ENCODE peak calls at places on chromosomes 5 and 9, in eight cellular contexts. M is activated CD4-positive, alpha-beta T cell treated with anti-CD3 and anti-CD28 coated beads, Interleukin-2, amount 10 ng/mL, durations not matched to agents 7 days and 5 days; Q is H9; G is A549; V is fibroblast of pulmonary artery; F is AG10803; K is heart right ventricle; U is SJSA1. O is an unnamed sample.

GRCh38 chr9:109281518-109281917 is 39.3 kb downstream of the EPB41L4B start:
- DNase-seq in M (no peak), Q (no peak), G (no peak), V (no peak), F (no peak), K (no peak), U (no peak), O (no peak)

GRCh38 chr5:76393035-76393680 is 9.9 kb upstream of the IQGAP2 start:
- DNase-seq in M (peak; percentile 49), Q (no peak), G (no peak), V (no peak), F (no peak), K (no peak), U (no peak), O (peak; percentile 43)

GRCh38 chr5:17431272-17432050 is 66.6 kb upstream of the TAF11L2 start:
- DNase-seq in M (no peak), Q (no peak), G (no peak), V (no peak), F (no peak), K (no peak), U (no peak), O (no peak)

GRCh38 chr5:131252824-131253171 is 11.1 kb upstream of the CDC42SE2 start:
- DNase-seq in M (peak; percentile 87), Q (no peak), G (no peak), V (no peak), F (no peak), K (peak; percentile 34), U (no peak), O (peak; percentile 83)

GRCh38 chr9:125646222-125647100 is 60.5 kb downstream of the MAPKAP1 start:
- DNase-seq in M (peak; percentile 12), Q (no peak), G (no peak), V (no peak), F (peak; percentile 54), K (no peak), U (no peak), O (peak; percentile 35)

GRCh38 chr9:128124873-128125574 is 2.5 kb downstream of the PTGES2 start:
- DNase-seq in M (peak; percentile 53), Q (peak; percentile 88), G (peak; percentile 33), V (peak; percentile 63), F (peak; percentile 49), K (peak; percentile 62), U (peak; percentile 21), O (no peak)

GRCh38 chr5:132495672-132496630 is 5.4 kb upstream of the IRF1 start:
- DNase-seq in M (peak; percentile 96), Q (peak; percentile 98), G (peak; percentile 91), V (peak; percentile 95), F (peak; percentile 86), K (peak; percentile 93), U (peak; percentile 93), O (peak; percentile 75)

GRCh38 chr9:100086097-100086496 is 12.7 kb downstream of the ERP44 start:
- DNase-seq in M (no peak), Q (no peak), G (no peak), V (no peak), F (no peak), K (no peak), U (no peak), O (no peak)

GRCh38 chr9:126720661-126721530 is 83.9 kb upstream of the ZBTB43 start:
- DNase-seq in M (no peak), Q (no peak), G (no peak), V (no peak), F (no peak), K (no peak), U (no peak), O (peak; percentile 29)

GRCh38 chr9:78932849-78933627 is 636.1 kb downstream of the PSAT1 start:
- DNase-seq in M (no peak), Q (no peak), G (peak; percentile 8), V (peak; percentile 72), F (peak; percentile 70), K (no peak), U (peak; percentile 56), O (no peak)

GRCh38 chr5:134227259-134227658 is 1.4 kb upstream of the PPP2CA start:
- DNase-seq in M (no peak), Q (peak; percentile 76), G (no peak), V (no peak), F (peak; percentile 40), K (peak; percentile 43), U (no peak), O (no peak)

GRCh38 chr9:71774917-71775316 is 6.6 kb upstream of the CEMIP2 start:
- DNase-seq in M (no peak), Q (no peak), G (no peak), V (no peak), F (no peak), K (no peak), U (no peak), O (peak; percentile 72)

O was measured in immature natural killer cell.